ENCODE peak calls at places on chromosomes 13 and 19, in seven cellular contexts. One of them, this sample, is unnamed.

GRCh38 chr13:43005460-43006236 is 13.6 kb upstream of the EPSTI1 start:
- DNase-seq in neural progenitor cell: no peak
- DNase-seq in astrocyte: peak
- DNase-seq in fibroblast of lung: peak
- DNase-seq in keratinocyte: no peak
- DNase-seq in A673: peak
- DNase-seq in GM23338: peak
- DNase-seq in this sample: no peak

GRCh38 chr13:33487575-33488243 is 202.2 kb upstream of the STARD13 start:
- DNase-seq in neural progenitor cell: peak
- DNase-seq in fibroblast of lung: peak
- DNase-seq in astrocyte: no peak
- DNase-seq in GM23338: peak
- DNase-seq in A673: peak
- DNase-seq in keratinocyte: no peak
- DNase-seq in this sample: no peak

GRCh38 chr19:17751103-17751911 is at the start of gene FCHO1:
- DNase-seq in astrocyte: no peak
- DNase-seq in GM23338: no peak
- DNase-seq in fibroblast of lung: no peak
- DNase-seq in keratinocyte: no peak
- DNase-seq in A673: no peak
- DNase-seq in neural progenitor cell: no peak
- DNase-seq in this sample: no peak

GRCh38 chr13:108269601-108270328 is at the start of gene TNFSF13B:
- DNase-seq in astrocyte: no peak
- DNase-seq in neural progenitor cell: peak
- DNase-seq in keratinocyte: no peak
- DNase-seq in fibroblast of lung: peak
- DNase-seq in GM23338: peak
- DNase-seq in A673: peak
- DNase-seq in this sample: no peak

GRCh38 chr13:70310720-70311119 is 202.5 kb upstream of the KLHL1 start:
- DNase-seq in astrocyte: peak
- DNase-seq in GM23338: peak
- DNase-seq in A673: peak
- DNase-seq in fibroblast of lung: peak
- DNase-seq in keratinocyte: no peak
- DNase-seq in neural progenitor cell: peak
- DNase-seq in this sample: peak

GRCh38 chr13:38141792-38142191 is 207.9 kb upstream of the UFM1 start:
- DNase-seq in keratinocyte: no peak
- DNase-seq in neural progenitor cell: no peak
- DNase-seq in fibroblast of lung: no peak
- DNase-seq in GM23338: no peak
- DNase-seq in astrocyte: peak
- DNase-seq in A673: no peak
- DNase-seq in this sample: no peak

GRCh38 chr19:51690359-51691121 is 2.6 kb upstream of the SPACA6 start:
- DNase-seq in fibroblast of lung: peak
- DNase-seq in astrocyte: peak
- DNase-seq in GM23338: peak
- DNase-seq in neural progenitor cell: peak
- DNase-seq in keratinocyte: no peak
- DNase-seq in A673: peak
- DNase-seq in this sample: no peak

GRCh38 chr13:45811891-45812583 is 39.5 kb downstream of the SIAH3 start:
- DNase-seq in keratinocyte: peak
- DNase-seq in A673: peak
- DNase-seq in neural progenitor cell: no peak
- DNase-seq in astrocyte: no peak
- DNase-seq in fibroblast of lung: no peak
- DNase-seq in GM23338: no peak
- DNase-seq in this sample: no peak

GRCh38 chr19:36918090-36918489 is 2.0 kb downstream of the ZNF568 start:
- DNase-seq in A673: no peak
- DNase-seq in astrocyte: no peak
- DNase-seq in keratinocyte: no peak
- DNase-seq in fibroblast of lung: no peak
- DNase-seq in GM23338: no peak
- DNase-seq in neural progenitor cell: no peak
- DNase-seq in this sample: no peak

GRCh38 chr13:103130681-103131210 is 64.5 kb upstream of the SLC10A2 start:
- DNase-seq in A673: no peak
- DNase-seq in GM23338: no peak
- DNase-seq in astrocyte: no peak
- DNase-seq in fibroblast of lung: no peak
- DNase-seq in keratinocyte: peak
- DNase-seq in neural progenitor cell: no peak
- DNase-seq in this sample: no peak

GRCh38 chr13:97018029-97018819 is 23.9 kb upstream of the OXGR1 start:
- DNase-seq in astrocyte: peak
- DNase-seq in GM23338: peak
- DNase-seq in A673: peak
- DNase-seq in fibroblast of lung: peak
- DNase-seq in neural progenitor cell: peak
- DNase-seq in keratinocyte: peak
- DNase-seq in this sample: peak

GRCh38 chr19:9906475-9907087 is 29.7 kb downstream of the OLFM2 start:
- DNase-seq in neural progenitor cell: peak
- DNase-seq in fibroblast of lung: peak
- DNase-seq in keratinocyte: no peak
- DNase-seq in A673: no peak
- DNase-seq in astrocyte: no peak
- DNase-seq in GM23338: no peak
- DNase-seq in this sample: no peak

GRCh38 chr19:6740589-6741348 is 1.3 kb downstream of the TRIP10 start:
- DNase-seq in astrocyte: no peak
- DNase-seq in neural progenitor cell: peak
- DNase-seq in A673: no peak
- DNase-seq in fibroblast of lung: peak
- DNase-seq in GM23338: peak
- DNase-seq in keratinocyte: no peak
- DNase-seq in this sample: no peak

GRCh38 chr13:39107484-39108040 is 69.3 kb downstream of the NHLRC3 start:
- DNase-seq in neural progenitor cell: no peak
- DNase-seq in keratinocyte: no peak
- DNase-seq in A673: no peak
- DNase-seq in fibroblast of lung: no peak
- DNase-seq in GM23338: no peak
- DNase-seq in astrocyte: no peak
- DNase-seq in this sample: no peak

GRCh38 chr13:79423801-79424642 is 18.0 kb upstream of the RBM26 start:
- DNase-seq in astrocyte: peak
- DNase-seq in A673: peak
- DNase-seq in fibroblast of lung: peak
- DNase-seq in keratinocyte: no peak
- DNase-seq in GM23338: peak
- DNase-seq in neural progenitor cell: peak
- DNase-seq in this sample: no peak

GRCh38 chr19:3479177-3479818 is 1.0 kb downstream of the SMIM24 start:
- DNase-seq in GM23338: peak
- DNase-seq in neural progenitor cell: peak
- DNase-seq in astrocyte: no peak
- DNase-seq in keratinocyte: no peak
- DNase-seq in A673: peak
- DNase-seq in fibroblast of lung: no peak
- DNase-seq in this sample: peak

GRCh38 chr19:55304279-55304978 is 20.6 kb downstream of the BRSK1 start:
- DNase-seq in fibroblast of lung: peak
- DNase-seq in neural progenitor cell: peak
- DNase-seq in keratinocyte: no peak
- DNase-seq in A673: peak
- DNase-seq in astrocyte: no peak
- DNase-seq in GM23338: peak
- DNase-seq in this sample: no peak

GRCh38 chr13:92136449-92137180 is 738.2 kb downstream of the GPC5 start:
- DNase-seq in keratinocyte: no peak
- DNase-seq in A673: peak
- DNase-seq in fibroblast of lung: peak
- DNase-seq in neural progenitor cell: no peak
- DNase-seq in GM23338: no peak
- DNase-seq in astrocyte: peak
- DNase-seq in this sample: peak

GRCh38 chr13:83515267-83515666 is 367.0 kb downstream of the SLITRK1 start:
- DNase-seq in GM23338: no peak
- DNase-seq in keratinocyte: no peak
- DNase-seq in fibroblast of lung: peak
- DNase-seq in astrocyte: peak
- DNase-seq in neural progenitor cell: no peak
- DNase-seq in A673: no peak
- DNase-seq in this sample: no peak

GRCh38 chr19:7600721-7601120 is 5.1 kb downstream of the CAMSAP3 start:
- DNase-seq in A673: no peak
- DNase-seq in astrocyte: no peak
- DNase-seq in fibroblast of lung: no peak
- DNase-seq in GM23338: no peak
- DNase-seq in keratinocyte: no peak
- DNase-seq in neural progenitor cell: no peak
- DNase-seq in this sample: no peak

GRCh38 chr13:105763851-105764250 is 771.6 kb downstream of the EFNB2 start:
- DNase-seq in A673: no peak
- DNase-seq in GM23338: no peak
- DNase-seq in fibroblast of lung: peak
- DNase-seq in neural progenitor cell: no peak
- DNase-seq in keratinocyte: no peak
- DNase-seq in astrocyte: peak
- DNase-seq in this sample: no peak

GRCh38 chr13:105759467-105759866 is 776.0 kb downstream of the EFNB2 start:
- DNase-seq in GM23338: no peak
- DNase-seq in astrocyte: no peak
- DNase-seq in keratinocyte: no peak
- DNase-seq in A673: no peak
- DNase-seq in fibroblast of lung: no peak
- DNase-seq in neural progenitor cell: no peak
- DNase-seq in this sample: no peak

GRCh38 chr13:105758929-105759328 is 776.5 kb downstream of the EFNB2 start:
- DNase-seq in astrocyte: no peak
- DNase-seq in A673: no peak
- DNase-seq in keratinocyte: no peak
- DNase-seq in neural progenitor cell: no peak
- DNase-seq in fibroblast of lung: no peak
- DNase-seq in GM23338: no peak
- DNase-seq in this sample: no peak

GRCh38 chr13:105762096-105762495 is 773.4 kb downstream of the EFNB2 start:
- DNase-seq in GM23338: no peak
- DNase-seq in astrocyte: no peak
- DNase-seq in fibroblast of lung: no peak
- DNase-seq in neural progenitor cell: no peak
- DNase-seq in keratinocyte: no peak
- DNase-seq in A673: no peak
- DNase-seq in this sample: no peak
- TF ChIP-seq EZH2 in GM23338: no peak
- TF ChIP-seq EZH2 in astrocyte: no peak
- TF ChIP-seq EZH2 in fibroblast of lung: no peak
- TF ChIP-seq EZH2 in neural progenitor cell: no peak
- TF ChIP-seq EZH2 in keratinocyte: no peak
- TF ChIP-seq EZH2 in A673: no peak
- TF ChIP-seq EZH2 in this sample: no peak

DNA sequence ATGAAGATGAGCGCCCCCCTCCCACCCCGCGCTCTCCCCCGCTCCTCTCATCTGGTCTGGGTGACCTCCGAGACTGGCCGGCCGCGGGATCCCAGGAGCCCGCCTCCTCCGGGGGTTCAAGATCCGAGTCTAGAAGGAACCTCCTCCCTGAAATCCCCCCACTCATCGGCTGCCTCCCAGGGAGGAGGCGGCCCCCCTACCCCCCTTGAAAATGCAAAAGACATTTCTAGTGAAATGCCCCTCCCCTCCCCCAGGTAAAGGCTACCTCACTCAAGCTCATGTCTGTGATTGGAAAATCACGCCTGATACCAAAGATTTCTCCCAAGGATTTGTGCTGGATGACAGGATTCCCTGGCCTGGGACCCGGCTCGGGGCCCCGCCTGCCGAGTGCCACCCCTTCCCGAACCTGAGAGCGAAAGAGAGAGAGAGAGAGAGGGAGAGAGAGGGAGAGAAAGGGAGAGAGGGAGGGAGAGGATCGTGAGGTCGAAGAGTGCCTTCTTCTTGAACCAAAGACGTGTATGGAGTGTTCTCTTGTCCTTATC is 23.4 kb downstream of the ONECUT3 start:
- DNase-seq in fibroblast of lung: no peak
- DNase-seq in GM23338: no peak
- DNase-seq in keratinocyte: no peak
- DNase-seq in A673: no peak
- DNase-seq in astrocyte: no peak
- DNase-seq in neural progenitor cell: no peak
- DNase-seq in this sample: no peak
- TF ChIP-seq EZH2 in fibroblast of lung: peak
- TF ChIP-seq EZH2 in GM23338: no peak
- TF ChIP-seq EZH2 in keratinocyte: no peak
- TF ChIP-seq EZH2 in A673: no peak
- TF ChIP-seq EZH2 in astrocyte: peak
- TF ChIP-seq EZH2 in neural progenitor cell: peak
- TF ChIP-seq EZH2 in this sample: no peak

GRCh38 chr13:30114586-30115256 is 192.6 kb downstream of the KATNAL1 start:
- DNase-seq in GM23338: peak
- DNase-seq in neural progenitor cell: peak
- DNase-seq in keratinocyte: no peak
- DNase-seq in A673: peak
- DNase-seq in fibroblast of lung: peak
- DNase-seq in astrocyte: peak
- DNase-seq in this sample: no peak
- TF ChIP-seq EZH2 in GM23338: no peak
- TF ChIP-seq EZH2 in neural progenitor cell: peak
- TF ChIP-seq EZH2 in keratinocyte: no peak
- TF ChIP-seq EZH2 in A673: no peak
- TF ChIP-seq EZH2 in fibroblast of lung: no peak
- TF ChIP-seq EZH2 in astrocyte: no peak
- TF ChIP-seq EZH2 in this sample: no peak

DNA sequence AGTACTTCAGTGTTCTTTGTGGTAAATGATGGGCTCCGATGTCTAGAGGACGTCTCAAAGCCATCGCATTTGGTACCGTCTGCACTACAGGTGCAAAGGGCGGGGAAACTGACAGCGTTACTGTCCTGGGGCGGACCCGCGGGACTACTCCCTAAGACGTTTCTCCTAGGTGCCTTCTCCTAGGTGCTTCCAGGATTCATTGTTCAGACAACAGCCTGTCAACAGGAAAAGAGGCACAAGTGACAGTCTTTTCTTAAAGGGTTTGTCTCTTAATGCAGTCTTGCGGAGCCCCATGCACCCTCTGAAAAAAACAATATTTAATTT is 1.4 kb downstream of the SERTM1 start:
- DNase-seq in astrocyte: no peak
- DNase-seq in GM23338: peak
- DNase-seq in keratinocyte: no peak
- DNase-seq in neural progenitor cell: peak
- DNase-seq in fibroblast of lung: no peak
- DNase-seq in A673: peak
- DNase-seq in this sample: no peak
- TF ChIP-seq EZH2 in astrocyte: no peak
- TF ChIP-seq EZH2 in GM23338: no peak
- TF ChIP-seq EZH2 in keratinocyte: no peak
- TF ChIP-seq EZH2 in neural progenitor cell: no peak
- TF ChIP-seq EZH2 in fibroblast of lung: no peak
- TF ChIP-seq EZH2 in A673: no peak
- TF ChIP-seq EZH2 in this sample: no peak

GRCh38 chr13:113588394-113589111 is 4.0 kb downstream of the TFDP1 start:
- DNase-seq in fibroblast of lung: no peak
- DNase-seq in GM23338: no peak
- DNase-seq in A673: no peak
- DNase-seq in keratinocyte: no peak
- DNase-seq in neural progenitor cell: no peak
- DNase-seq in astrocyte: no peak
- DNase-seq in this sample: no peak
- TF ChIP-seq EZH2 in fibroblast of lung: no peak
- TF ChIP-seq EZH2 in GM23338: no peak
- TF ChIP-seq EZH2 in A673: no peak
- TF ChIP-seq EZH2 in keratinocyte: no peak
- TF ChIP-seq EZH2 in neural progenitor cell: no peak
- TF ChIP-seq EZH2 in astrocyte: no peak
- TF ChIP-seq EZH2 in this sample: no peak